ENCODE peak calls at places on chromosomes 5 and 9, in five cellular contexts. C, N, H, R and V are unnamed samples.

GRCh38 chr5:79535477-79536192 is 21.7 kb upstream of the HOMER1 start:
- DNase-seq in C (no peak), N (no peak), H (no peak), R (no peak), V (no peak)

GRCh38 chr5:65299841-65300240 is 181.9 kb downstream of the ADAMTS6 start:
- DNase-seq in C (no peak), N (peak; percentile 77), H (no peak), R (no peak), V (no peak)

GRCh38 chr9:14428781-14429230 is 114.9 kb upstream of the NFIB start:
- DNase-seq in C (peak; percentile 73), N (peak; percentile 74), H (peak; percentile 77), R (peak; percentile 34), V (no peak)

GRCh38 chr9:121736964-121737462 is 85.6 kb downstream of the DAB2IP start:
- DNase-seq in C (no peak), N (no peak), H (no peak), R (no peak), V (peak; percentile 97)

GRCh38 chr9:78973906-78974305 is 597.9 kb upstream of the TLE4 start:
- DNase-seq in C (no peak), N (peak; percentile 42), H (no peak), R (no peak), V (no peak)

GRCh38 chr5:138588013-138588788 is 13.0 kb upstream of the HSPA9 start:
- DNase-seq in C (no peak), N (no peak), H (no peak), R (no peak), V (no peak)

GRCh38 chr5:132012385-132013005 is 1.0 kb upstream of the ACSL6 start:
- DNase-seq in C (peak; percentile 69), N (peak; percentile 77), H (no peak), R (no peak), V (peak; percentile 74)

GRCh38 chr5:132245593-132245992 is 11.9 kb upstream of the PDLIM4 start:
- DNase-seq in C (no peak), N (no peak), H (no peak), R (no peak), V (no peak)

GRCh38 chr5:135426102-135427082 is 20.8 kb downstream of the DCANP1 start:
- DNase-seq in C (no peak), N (peak; percentile 47), H (peak; percentile 67), R (no peak), V (no peak)

GRCh38 chr5:7869474-7870136 is 657 bp downstream of the MTRR start:
- DNase-seq in C (no peak), N (no peak), H (peak; percentile 54), R (peak; percentile 20), V (no peak)

GRCh38 chr5:174229640-174230350 is 184.3 kb downstream of the NSG2 start:
- DNase-seq in C (no peak), N (peak; percentile 95), H (no peak), R (no peak), V (no peak)

GRCh38 chr9:107285292-107285691 is 2.2 kb downstream of the RAD23B start:
- DNase-seq in C (no peak), N (no peak), H (no peak), R (no peak), V (no peak)

GRCh38 chr5:114377946-114378345 is 16.1 kb downstream of the KCNN2 start:
- DNase-seq in C (no peak), N (no peak), H (no peak), R (no peak), V (no peak)

GRCh38 chr9:106387965-106388364 is 475.0 kb upstream of the ZNF462 start:
- DNase-seq in C (no peak), N (no peak), H (no peak), R (no peak), V (no peak)

GRCh38 chr5:169778622-169779596 is 141.8 kb downstream of the DOCK2 start:
- DNase-seq in C (no peak), N (no peak), H (no peak), R (no peak), V (no peak)

GRCh38 chr5:176849611-176850227 is 39.4 kb downstream of the UNC5A start:
- DNase-seq in C (no peak), N (no peak), H (no peak), R (no peak), V (no peak)